ENCODE peak calls at places on chromosomes 6 and 20, in seven cellular contexts. H, F, O, Y, N, U and M are unnamed samples.

GRCh38 chr6:168803874-168804273 is 362.9 kb downstream of the SMOC2 start:
- DNase-seq in N (no peak), O (no peak), F (no peak), Y (no peak), H (no peak), U (no peak), M (no peak)

GRCh38 chr6:96725276-96725675 is 112.0 kb downstream of the GPR63 start:
- DNase-seq in Y (no peak), H (no peak), N (no peak), F (no peak), O (no peak), U (no peak), M (no peak)

GRCh38 chr6:4620284-4621228 is 155.6 kb upstream of the CDYL start:
- DNase-seq in F (no peak), H (no peak), Y (no peak), U (no peak), O (no peak), N (no peak), M (no peak)

GRCh38 chr6:159916237-159916636 is 25.4 kb downstream of the MAS1 start:
- DNase-seq in N (no peak), O (no peak), Y (no peak), H (no peak), F (no peak), U (no peak), M (no peak)

GRCh38 chr20:33086052-33086722 is 6.7 kb downstream of the BPIFB4 start:
- DNase-seq in Y (no peak), N (no peak), O (no peak), H (no peak), F (no peak), U (no peak), M (no peak)

GRCh38 chr20:45780159-45780558 is 11.5 kb downstream of the WFDC3 start:
- DNase-seq in H (no peak), Y (no peak), U (no peak), N (no peak), O (no peak), F (no peak), M (no peak)

GRCh38 chr20:671252-672030 is 4.2 kb downstream of the SCRT2 start:
- DNase-seq in F (no peak), H (no peak), N (no peak), Y (no peak), O (no peak), U (no peak), M (no peak)

GRCh38 chr20:62356143-62356947 is 10.8 kb downstream of the LAMA5 start:
- DNase-seq in F (no peak), U (no peak), O (peak), H (peak), Y (no peak), N (no peak), M (no peak)

GRCh38 chr20:29297411-29298270 is 1959.8 kb upstream of the DEFB115 start:
- DNase-seq in Y (no peak), N (no peak), F (no peak), U (no peak), H (no peak), O (peak), M (no peak)

GRCh38 chr6:26366504-26366903 is 1.5 kb downstream of the BTN3A2 start:
- DNase-seq in F (no peak), H (peak), Y (no peak), N (no peak), U (no peak), O (no peak), M (no peak)

GRCh38 chr6:33586108-33586640 is 6.1 kb upstream of the BAK1 start:
- DNase-seq in Y (no peak), H (no peak), O (no peak), N (no peak), U (no peak), F (no peak), M (no peak)

GRCh38 chr6:41729624-41730023 is 5.8 kb downstream of the TFEB start:
- DNase-seq in H (no peak), F (no peak), N (no peak), U (peak), Y (no peak), O (no peak), M (no peak)

GRCh38 chr6:159997498-159998101 is 28.7 kb downstream of the IGF2R start:
- DNase-seq in U (no peak), O (no peak), H (no peak), F (no peak), Y (no peak), N (no peak), M (no peak)

GRCh38 chr6:108732101-108732870 is 115.9 kb upstream of the ARMC2 start:
- DNase-seq in U (no peak), Y (no peak), H (peak), N (no peak), O (no peak), F (no peak), M (no peak)

GRCh38 chr6:45713981-45714685 is 301.5 kb downstream of the CLIC5 start:
- DNase-seq in H (no peak), N (no peak), Y (no peak), U (no peak), O (no peak), F (no peak), M (no peak)

GRCh38 chr20:58102744-58103516 is 125.5 kb downstream of the ANKRD60 start:
- DNase-seq in U (no peak), Y (no peak), O (no peak), H (no peak), F (no peak), N (no peak), M (no peak)

GRCh38 chr6:43171284-43172126 is 436 bp downstream of the SRF start:
- DNase-seq in H (no peak), N (peak), Y (no peak), U (no peak), F (no peak), O (peak), M (peak)

GRCh38 chr20:46014517-46015396 is 6.0 kb downstream of the MMP9 start:
- DNase-seq in N (no peak), Y (no peak), U (no peak), F (no peak), H (no peak), O (no peak), M (no peak)

GRCh38 chr6:19845271-19846046 is 8.3 kb downstream of the ID4 start:
- DNase-seq in N (no peak), H (no peak), U (no peak), Y (no peak), F (no peak), O (no peak), M (no peak)

GRCh38 chr6:94736231-94736630 is 841.1 kb upstream of the MANEA start:
- DNase-seq in U (no peak), F (no peak), N (no peak), O (no peak), H (peak), Y (no peak), M (no peak)

GRCh38 chr20:15628954-15629353 is 944.3 kb downstream of the KIF16B start:
- DNase-seq in N (no peak), U (no peak), Y (no peak), H (no peak), O (no peak), F (no peak), M (no peak)

GRCh38 chr6:98463038-98463437 is 371.3 kb upstream of the POU3F2 start:
- DNase-seq in Y (no peak), F (no peak), H (no peak), O (no peak), U (no peak), N (no peak), M (no peak)

GRCh38 chr6:37587776-37588744 is 88.4 kb upstream of the CCDC167 start:
- DNase-seq in F (no peak), N (no peak), O (no peak), U (no peak), H (no peak), Y (no peak), M (no peak)

GRCh38 chr6:158894192-158894591 is 75.0 kb upstream of the EZR start:
- DNase-seq in O (no peak), H (peak), N (no peak), F (peak), Y (peak), U (no peak), M (no peak)

GRCh38 chr6:89862698-89863097 is 31.6 kb upstream of the GJA10 start:
- DNase-seq in Y (no peak), N (no peak), O (no peak), F (no peak), H (no peak), U (no peak), M (no peak)

GRCh38 chr6:87078983-87079616 is 15.8 kb downstream of the CGA start:
- DNase-seq in N (peak), H (peak), O (no peak), Y (peak), U (peak), F (no peak), M (peak)

GRCh38 chr6:39309942-39310531 is 4.2 kb downstream of the KCNK17 start:
- DNase-seq in N (peak), H (peak), U (peak), O (no peak), F (peak), Y (peak), M (peak)

GRCh38 chr6:137341721-137342195 is 122.6 kb upstream of the IFNGR1 start:
- DNase-seq in F (no peak), N (peak), Y (peak), O (peak), H (peak), U (peak), M (no peak)

GRCh38 chr6:139753198-139753861 is 378.9 kb upstream of the CITED2 start:
- DNase-seq in Y (no peak), O (no peak), U (no peak), H (peak), N (no peak), F (peak), M (no peak)

GRCh38 chr6:41439524-41440418 is 104.4 kb downstream of the NCR2 start:
- DNase-seq in F (no peak), U (peak), N (peak), O (no peak), H (no peak), Y (no peak), M (no peak)

GRCh38 chr20:56439784-56440291 is 27.8 kb downstream of the CASS4 start:
- DNase-seq in N (no peak), Y (peak), F (peak), U (peak), H (peak), O (no peak), M (no peak)

DNA sequence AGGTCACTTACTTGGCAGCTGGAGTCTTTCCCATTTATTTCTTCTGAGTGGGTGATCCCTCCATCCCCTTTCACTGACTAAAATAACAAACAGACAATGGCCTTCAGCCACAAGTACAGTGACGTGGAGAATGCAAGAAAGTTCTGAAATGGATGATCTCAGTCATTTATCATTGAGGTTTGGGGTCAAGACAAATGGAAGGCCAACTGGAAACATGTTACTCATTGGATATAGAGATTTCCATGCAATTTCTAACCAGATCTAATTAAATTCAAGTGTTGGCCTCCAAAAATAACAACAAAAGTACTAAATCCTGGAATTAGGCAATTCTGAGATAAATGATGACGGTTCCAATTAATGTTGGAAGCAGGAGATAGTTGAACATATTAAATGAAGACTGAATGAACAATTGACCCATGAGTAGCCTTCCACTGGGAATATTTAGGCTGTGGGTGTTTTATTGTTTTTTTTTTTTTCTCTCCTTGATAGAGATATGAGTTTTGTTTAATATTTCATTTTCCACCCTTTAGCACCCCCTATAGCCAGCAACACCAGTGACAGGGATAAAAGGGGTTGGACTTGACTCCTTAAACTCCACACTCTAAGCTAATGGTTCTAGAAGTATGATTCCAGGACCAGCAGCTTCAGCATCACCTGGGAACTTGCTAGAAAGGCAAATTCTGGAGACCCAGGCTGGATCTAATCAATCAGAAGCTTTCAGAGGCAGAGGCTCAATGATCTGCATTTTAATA is 112.8 kb downstream of the BCAS1 start:
- DNase-seq in O (no peak), Y (no peak), U (no peak), F (no peak), N (no peak), H (no peak), M (no peak)
- TF ChIP-seq CTCF in O (no peak), Y (no peak), U (no peak), F (no peak), N (no peak), H (no peak), M (no peak)

GRCh38 chr20:3071610-3072529 is at the start of gene OXT:
- DNase-seq in Y (no peak), O (peak), N (peak), H (no peak), F (no peak), U (peak), M (peak)

GRCh38 chr20:3067139-3068009 is 4.0 kb upstream of the OXT start:
- DNase-seq in Y (no peak), N (peak), U (no peak), H (no peak), O (no peak), F (no peak), M (no peak)

GRCh38 chr20:3071266-3071609 is 182 bp upstream of the OXT start:
- DNase-seq in H (no peak), Y (no peak), O (no peak), N (peak), U (no peak), F (no peak), M (no peak)

GRCh38 chr20:3068075-3068474 is 3.3 kb upstream of the OXT start:
- DNase-seq in O (no peak), N (peak), F (no peak), U (no peak), Y (no peak), H (no peak), M (no peak)

DNA sequence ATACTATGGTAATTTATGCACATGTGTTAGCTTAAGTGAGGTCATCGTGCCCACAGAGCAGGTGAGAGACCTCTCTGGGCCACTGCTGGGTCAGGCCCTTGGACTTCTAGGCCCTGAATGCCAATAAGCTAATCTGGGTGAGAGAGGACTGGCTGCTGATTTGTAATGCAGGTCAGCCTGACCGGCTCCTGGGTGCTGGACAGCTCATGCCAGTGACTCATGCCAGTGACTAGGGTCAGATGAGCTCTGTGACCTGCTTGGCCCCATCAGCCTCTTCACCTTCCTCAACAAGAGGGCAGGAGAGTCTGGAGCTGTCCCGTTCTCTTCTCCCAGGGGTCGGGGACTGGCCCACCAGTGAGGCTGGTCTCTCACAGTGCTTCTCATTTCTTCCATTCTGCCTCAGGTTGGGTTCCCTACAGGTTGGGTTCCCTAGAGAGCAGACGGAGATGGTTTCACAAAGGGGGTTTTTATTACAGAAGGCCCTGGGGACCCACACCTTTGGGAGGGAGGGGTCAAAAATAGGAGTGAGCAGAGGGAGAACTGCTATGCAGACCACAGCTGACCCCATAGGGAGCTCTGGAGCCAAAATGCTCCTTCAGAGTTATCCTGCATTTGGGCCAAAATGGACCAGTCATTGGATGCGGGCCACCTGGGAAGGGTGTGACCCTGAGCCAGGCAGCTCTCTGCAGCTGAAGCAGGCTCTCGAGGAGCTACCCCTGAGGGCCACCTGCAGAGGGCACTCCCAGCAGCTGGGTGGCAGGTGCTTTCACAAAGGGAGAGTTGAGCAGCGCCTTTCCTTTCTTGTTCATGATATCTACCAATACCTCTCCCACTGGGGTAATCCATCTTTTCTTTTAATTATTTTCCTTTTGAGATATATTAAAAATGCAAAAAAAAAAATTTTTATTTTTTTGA is 2.2 kb upstream of the OXT start:
- DNase-seq in N (peak), H (peak), Y (no peak), F (no peak), O (no peak), U (no peak), M (no peak)
- TF ChIP-seq CTCF in N (peak), H (no peak), Y (no peak), F (no peak), O (no peak), U (no peak), M (no peak)

GRCh38 chr6:20907486-20908071 is 373.3 kb downstream of the CDKAL1 start:
- DNase-seq in U (no peak), F (no peak), O (peak), H (no peak), Y (no peak), N (no peak), M (no peak)
- TF ChIP-seq CTCF in U (no peak), F (no peak), O (no peak), H (no peak), Y (no peak), N (no peak), M (no peak)

DNA sequence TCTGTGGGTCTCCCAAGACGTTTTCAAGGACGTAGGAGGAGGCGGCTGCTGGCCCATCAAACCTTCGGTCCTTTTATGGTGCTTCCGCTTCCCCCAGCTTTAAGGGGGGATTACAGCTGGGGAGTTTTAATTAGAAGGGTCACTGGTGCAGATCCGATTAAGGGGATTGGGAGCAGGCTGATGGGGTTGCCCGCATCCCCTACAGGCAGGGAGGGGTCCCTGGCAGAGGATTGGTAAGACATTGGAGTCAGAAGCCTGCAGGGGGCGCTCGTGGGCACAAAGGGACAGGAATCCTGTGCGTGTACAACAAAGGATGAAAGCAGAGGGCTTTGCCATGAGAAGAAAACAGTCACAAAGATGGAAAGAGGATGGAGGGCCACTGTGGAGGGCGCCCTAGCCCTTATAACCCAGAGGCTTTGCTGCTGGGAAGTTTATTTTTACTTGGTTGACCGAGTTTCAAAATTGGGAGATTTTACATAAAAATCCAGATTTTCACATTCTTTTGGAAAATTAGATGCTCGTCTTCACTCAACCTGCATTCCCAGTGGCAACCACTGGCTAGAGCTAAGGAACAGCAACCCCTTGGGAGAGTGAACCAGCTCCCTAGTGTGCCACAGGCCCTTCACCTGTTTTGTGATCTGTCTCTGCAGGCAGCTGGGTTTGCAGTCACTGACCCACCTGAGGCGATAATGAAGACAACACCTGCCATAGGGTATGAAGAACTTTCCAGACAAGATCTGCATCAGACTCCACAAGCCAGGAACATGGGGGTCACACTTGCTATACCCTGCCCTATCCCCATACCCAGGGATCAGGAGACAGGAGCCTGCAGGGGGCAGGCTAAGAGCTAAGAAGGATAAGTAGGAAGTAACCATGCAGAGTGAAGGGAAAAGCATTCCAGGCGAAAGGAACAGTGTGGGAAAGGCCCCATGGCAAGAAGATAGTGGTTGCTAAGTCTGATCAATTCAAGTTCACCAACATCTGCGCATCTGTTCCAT is 97.7 kb downstream of the KCNB1 start:
- DNase-seq in O (no peak), H (peak), Y (no peak), U (peak), N (peak), F (no peak), M (peak)
- TF ChIP-seq CTCF in O (peak), H (peak), Y (peak), U (peak), N (peak), F (peak), M (no peak)

GRCh38 chr6:165713845-165714466 is 50.9 kb upstream of the PDE10A start:
- DNase-seq in U (no peak), Y (no peak), H (no peak), F (no peak), O (no peak), N (no peak), M (no peak)
- TF ChIP-seq CTCF in U (no peak), Y (no peak), H (no peak), F (no peak), O (no peak), N (no peak), M (no peak)

GRCh38 chr20:60092729-60093128 is 134.5 kb downstream of the CDH26 start:
- DNase-seq in O (no peak), F (no peak), U (no peak), N (no peak), H (no peak), Y (no peak), M (no peak)
- TF ChIP-seq CTCF in O (no peak), F (no peak), U (no peak), N (no peak), H (no peak), Y (no peak), M (no peak)

GRCh38 chr6:28496099-28496779 is 19.4 kb downstream of the GPX6 start:
- DNase-seq in U (no peak), O (no peak), N (no peak), H (peak), F (no peak), Y (no peak), M (no peak)
- TF ChIP-seq CTCF in U (no peak), O (no peak), N (peak), H (no peak), F (no peak), Y (no peak), M (no peak)